ENCODE peak calls at places on chromosome 11, in seven cellular contexts. X, E, K, Q, S, B and F are unnamed samples.

GRCh38 chr11:46896719-46897406 is 21.5 kb downstream of the LRP4 start:
- DNase-seq in X (no peak), Q (no peak), K (no peak), B (no peak), E (no peak), S (no peak), F (no peak)

GRCh38 chr11:64276653-64277431 is 7.6 kb downstream of the BAD start:
- DNase-seq in B (no peak), Q (no peak), X (no peak), K (no peak), S (no peak), E (no peak), F (no peak)

GRCh38 chr11:31870609-31871309 is 59.6 kb upstream of the PAX6 start:
- DNase-seq in S (peak; percentile 13), Q (peak; percentile 87), E (peak; percentile 0), X (peak; percentile 86), B (peak; percentile 44), K (peak; percentile 92), F (peak; percentile 70)

GRCh38 chr11:117613521-117613920 is 183.5 kb downstream of the DSCAML1 start:
- DNase-seq in Q (peak; percentile 47), K (peak; percentile 62), B (no peak), X (no peak), E (no peak), S (no peak), F (no peak)

GRCh38 chr11:126808851-126809250 is 191.7 kb downstream of the KIRREL3 start:
- DNase-seq in E (no peak), S (no peak), X (no peak), K (no peak), B (no peak), Q (no peak), F (no peak)

GRCh38 chr11:106608677-106609076 is 409.6 kb downstream of the GUCY1A2 start:
- DNase-seq in K (no peak), E (no peak), S (no peak), Q (no peak), B (no peak), X (no peak), F (no peak)

GRCh38 chr11:86550757-86551156 is 121.7 kb downstream of the ME3 start:
- DNase-seq in K (no peak), E (no peak), Q (no peak), B (no peak), S (no peak), X (no peak), F (no peak)

GRCh38 chr11:32099516-32099915 is 8.6 kb downstream of the RCN1 start:
- DNase-seq in B (no peak), E (no peak), S (no peak), X (no peak), Q (no peak), K (no peak), F (no peak)

GRCh38 chr11:57639321-57640067 is 10.2 kb downstream of the YPEL4 start:
- DNase-seq in B (no peak), Q (peak; percentile 97), K (peak; percentile 100), X (no peak), E (no peak), S (no peak), F (peak; percentile 93)

GRCh38 chr11:119472186-119472855 is 49.3 kb upstream of the THY1 start:
- DNase-seq in B (no peak), K (peak; percentile 24), S (no peak), X (peak; percentile 83), Q (no peak), E (no peak), F (no peak)

GRCh38 chr11:127252321-127252720 is 251.8 kb upstream of the KIRREL3 start:
- DNase-seq in K (no peak), E (no peak), Q (no peak), B (no peak), X (no peak), S (no peak), F (no peak)

GRCh38 chr11:36376315-36376887 is 80.3 kb downstream of the PRR5L start:
- DNase-seq in Q (peak; percentile 52), E (no peak), K (peak; percentile 58), B (no peak), S (peak; percentile 51), X (no peak), F (peak; percentile 74)

GRCh38 chr11:133552938-133553337 is 20.6 kb upstream of the OPCML start:
- DNase-seq in B (no peak), Q (no peak), X (no peak), S (no peak), E (no peak), K (no peak), F (no peak)

GRCh38 chr11:10542776-10543175 is 1.8 kb upstream of the RNF141 start:
- DNase-seq in B (no peak), S (no peak), Q (no peak), E (no peak), K (no peak), X (no peak), F (no peak)

GRCh38 chr11:73978576-73979086 is 4.0 kb downstream of the UCP2 start:
- DNase-seq in Q (no peak), S (no peak), B (no peak), X (no peak), E (no peak), K (no peak), F (no peak)

GRCh38 chr11:103792981-103793468 is 243.4 kb upstream of the DDI1 start:
- DNase-seq in Q (no peak), X (no peak), S (no peak), K (no peak), B (no peak), E (no peak), F (no peak)

GRCh38 chr11:48018561-48019229 is 38.3 kb downstream of the PTPRJ start:
- DNase-seq in E (no peak), B (no peak), X (no peak), Q (peak; percentile 40), S (no peak), K (peak; percentile 40), F (peak; percentile 9)

GRCh38 chr11:70603756-70604211 is 205.5 kb downstream of the CTTN start:
- DNase-seq in B (no peak), K (no peak), Q (no peak), E (no peak), S (no peak), X (no peak), F (no peak)

GRCh38 chr11:131889146-131889577 is 518.7 kb downstream of the NTM start:
- DNase-seq in E (peak; percentile 77), K (no peak), Q (no peak), X (no peak), B (no peak), S (no peak), F (no peak)

GRCh38 chr11:73592640-73593039 is 5.3 kb downstream of the FAM168A start:
- DNase-seq in S (no peak), K (no peak), X (no peak), B (no peak), E (no peak), Q (no peak), F (no peak)

GRCh38 chr11:19432370-19433163 is 191.8 kb upstream of the E2F8 start:
- DNase-seq in Q (no peak), X (no peak), K (no peak), B (no peak), E (peak; percentile 76), S (no peak), F (no peak)

GRCh38 chr11:116513894-116514293 is 258.9 kb downstream of the BUD13 start:
- DNase-seq in K (peak; percentile 75), Q (peak; percentile 87), X (peak; percentile 73), B (no peak), S (peak; percentile 18), E (no peak), F (peak; percentile 66)

GRCh38 chr11:113398669-113399430 is 11.3 kb downstream of the ANKK1 start:
- DNase-seq in K (no peak), E (no peak), Q (no peak), S (no peak), X (peak; percentile 65), B (no peak), F (no peak)

GRCh38 chr11:110711776-110712642 is at the start of gene ARHGAP20:
- DNase-seq in K (peak; percentile 81), E (no peak), Q (peak; percentile 71), X (peak; percentile 93), S (peak; percentile 71), B (peak; percentile 45), F (peak; percentile 69)

GRCh38 chr11:10722307-10722706 is 28.7 kb upstream of the CTR9 start:
- DNase-seq in S (no peak), E (no peak), X (no peak), K (no peak), Q (no peak), B (no peak), F (no peak)

GRCh38 chr11:86672007-86672621 is at the start of gene ME3:
- DNase-seq in S (peak; percentile 73), Q (peak; percentile 53), K (peak; percentile 61), B (peak; percentile 76), X (peak; percentile 93), E (no peak), F (peak; percentile 37)

GRCh38 chr11:17171916-17172315 is 35.9 kb downstream of the PIK3C2A start:
- DNase-seq in E (no peak), X (no peak), B (no peak), K (no peak), S (no peak), Q (no peak), F (no peak)

GRCh38 chr11:2592559-2593392 is 107.0 kb downstream of the KCNQ1OT1 start:
- DNase-seq in X (no peak), E (no peak), S (peak; percentile 5), K (no peak), Q (no peak), B (no peak), F (no peak)

GRCh38 chr11:2762451-2762850 is 62.7 kb upstream of the KCNQ1OT1 start:
- DNase-seq in X (peak; percentile 78), K (no peak), E (no peak), S (no peak), B (no peak), Q (peak; percentile 5), F (peak; percentile 1)

GRCh38 chr11:120564573-120565301 is 53.2 kb downstream of the GRIK4 start:
- DNase-seq in E (no peak), B (peak; percentile 27), S (peak; percentile 50), Q (peak; percentile 38), X (peak; percentile 87), K (peak; percentile 47), F (peak; percentile 51)
- TF ChIP-seq CTCF in E (no peak), B (no peak), S (no peak), Q (no peak), X (no peak), K (peak; percentile 26), F (no peak)

GRCh38 chr11:41498726-41499125 is 39.3 kb upstream of the LRRC4C start:
- DNase-seq in K (no peak), Q (no peak), X (no peak), E (no peak), S (no peak), B (no peak), F (no peak)
- TF ChIP-seq CTCF in K (peak; percentile 72), Q (no peak), X (no peak), E (no peak), S (no peak), B (no peak), F (peak; percentile 49)

GRCh38 chr11:30046211-30046945 is 29.5 kb upstream of the KCNA4 start:
- DNase-seq in Q (peak; percentile 52), X (no peak), S (no peak), B (no peak), K (peak; percentile 72), E (no peak), F (peak; percentile 29)
- TF ChIP-seq CTCF in Q (no peak), X (no peak), S (no peak), B (no peak), K (peak; percentile 64), E (no peak), F (peak; percentile 30)

DNA sequence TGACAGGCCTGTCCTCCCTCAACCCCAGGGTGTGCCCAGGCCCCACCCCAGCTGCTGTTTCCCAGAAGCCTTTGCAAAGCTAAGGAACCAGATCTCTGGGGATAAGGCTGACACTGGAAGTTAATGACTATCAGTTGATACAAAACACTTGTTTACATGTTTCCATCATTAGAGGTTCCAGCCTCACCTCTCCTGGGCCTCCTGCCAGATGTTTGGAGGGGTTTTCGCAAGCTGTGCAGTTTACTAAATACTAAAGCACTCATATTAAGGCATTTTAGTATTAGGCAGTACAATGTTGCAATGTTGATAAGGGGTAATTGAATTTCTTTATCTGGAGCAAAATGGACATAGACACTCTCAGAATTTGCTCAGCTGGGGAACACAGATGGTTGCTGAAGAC is 218.7 kb downstream of the INSC start:
- DNase-seq in B (no peak), K (no peak), Q (no peak), X (no peak), S (no peak), E (no peak), F (no peak)
- TF ChIP-seq CTCF in B (no peak), K (no peak), Q (no peak), X (no peak), S (no peak), E (no peak), F (no peak)